ENCODE peak calls at places on chromosome 9, in four cellular contexts. M is A549, D is K562, A is HepG2. O is an unnamed sample.

GRCh38 chr9:104899759-104900247 is 28.2 kb downstream of the ABCA1 start:
- DNase-seq in A (peak; percentile 94), D (no peak), M (no peak), O (no peak)

GRCh38 chr9:89605181-89606048 is 603 bp downstream of the GADD45G start:
- DNase-seq in D (peak; percentile 17), M (peak; percentile 9), A (no peak), O (peak; percentile 42)

GRCh38 chr9:34540826-34541225 is 18.0 kb upstream of the ENHO start:
- DNase-seq in D (no peak), M (peak; percentile 45), A (no peak), O (peak; percentile 64)

GRCh38 chr9:93060746-93061259 is 2.3 kb downstream of the SUSD3 start:
- DNase-seq in D (peak; percentile 55), M (peak; percentile 49), A (no peak), O (no peak)

GRCh38 chr9:131839281-131840084 is 99.6 kb upstream of the RAPGEF1 start:
- DNase-seq in M (no peak), A (no peak), D (peak; percentile 27), O (no peak)

GRCh38 chr9:94685359-94685758 is 41.1 kb upstream of the AOPEP start:
- DNase-seq in M (no peak), D (no peak), A (no peak), O (no peak)

GRCh38 chr9:83280790-83281189 is 217.8 kb upstream of the RASEF start:
- DNase-seq in M (no peak), D (no peak), A (no peak), O (peak; percentile 28)

GRCh38 chr9:10876333-10876732 is 263.5 kb upstream of the PTPRD start:
- DNase-seq in D (no peak), M (no peak), A (no peak), O (peak; percentile 71)

GRCh38 chr9:134823623-134824022 is 57.0 kb upstream of the FCN2 start:
- DNase-seq in D (no peak), M (no peak), A (no peak), O (no peak)

GRCh38 chr9:121741198-121741918 is 89.9 kb downstream of the DAB2IP start:
- DNase-seq in A (no peak), M (no peak), D (no peak), O (peak; percentile 39)

GRCh38 chr9:119289740-119290139 is 79.5 kb downstream of the BRINP1 start:
- DNase-seq in M (peak; percentile 53), D (peak; percentile 22), A (peak; percentile 32), O (peak; percentile 26)

GRCh38 chr9:2461886-2462285 is 159.7 kb upstream of the VLDLR start:
- DNase-seq in M (no peak), A (no peak), D (no peak), O (no peak)

GRCh38 chr9:128940271-128940921 is 7.0 kb downstream of the DOLK start:
- DNase-seq in D (no peak), M (no peak), A (peak; percentile 18), O (peak; percentile 59)

DNA sequence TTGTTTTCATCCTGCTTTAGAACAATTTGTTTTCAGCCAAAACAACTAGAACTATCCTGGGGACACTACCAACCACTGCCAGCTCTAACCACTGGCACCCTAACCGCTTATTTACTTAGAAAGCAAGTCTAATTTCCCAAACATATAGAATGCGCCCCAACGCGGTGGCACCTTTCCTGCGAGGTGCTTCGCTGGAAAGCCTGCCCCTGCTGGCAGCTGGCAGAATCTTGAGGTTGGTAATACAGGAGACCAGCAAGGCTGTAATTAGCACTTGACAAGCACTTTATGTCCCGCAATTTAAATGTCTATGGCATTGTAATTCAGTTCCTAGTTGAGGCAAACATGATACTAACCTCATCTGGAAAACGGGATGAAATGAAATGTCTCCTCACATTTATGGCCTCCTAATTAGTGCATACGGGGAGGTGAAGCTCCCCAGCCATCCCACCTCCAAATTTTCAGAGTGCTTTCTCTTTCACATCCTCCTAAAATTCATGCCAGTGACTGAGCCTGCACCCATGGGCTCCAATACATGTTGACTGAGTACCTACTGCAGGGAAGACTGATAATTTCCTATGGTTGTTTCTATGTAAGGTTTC is 30.4 kb downstream of the GABBR2 start:
- DNase-seq in D (no peak), M (peak; percentile 20), A (no peak), O (peak; percentile 36)
- TF ChIP-seq MYC in D (no peak), M (no peak), A (no peak), O (no peak)

GRCh38 chr9:127206666-127207065 is 57.9 kb upstream of the GARNL3 start:
- DNase-seq in A (no peak), D (no peak), M (no peak), O (no peak)

GRCh38 chr9:127202461-127203139 is 62.0 kb upstream of the GARNL3 start:
- DNase-seq in M (no peak), D (no peak), A (no peak), O (no peak)

GRCh38 chr9:127203501-127204327 is 60.9 kb upstream of the GARNL3 start:
- DNase-seq in A (no peak), D (no peak), M (no peak), O (no peak)

GRCh38 chr9:127205952-127206351 is 58.6 kb upstream of the GARNL3 start:
- DNase-seq in D (no peak), M (no peak), A (no peak), O (no peak)

DNA sequence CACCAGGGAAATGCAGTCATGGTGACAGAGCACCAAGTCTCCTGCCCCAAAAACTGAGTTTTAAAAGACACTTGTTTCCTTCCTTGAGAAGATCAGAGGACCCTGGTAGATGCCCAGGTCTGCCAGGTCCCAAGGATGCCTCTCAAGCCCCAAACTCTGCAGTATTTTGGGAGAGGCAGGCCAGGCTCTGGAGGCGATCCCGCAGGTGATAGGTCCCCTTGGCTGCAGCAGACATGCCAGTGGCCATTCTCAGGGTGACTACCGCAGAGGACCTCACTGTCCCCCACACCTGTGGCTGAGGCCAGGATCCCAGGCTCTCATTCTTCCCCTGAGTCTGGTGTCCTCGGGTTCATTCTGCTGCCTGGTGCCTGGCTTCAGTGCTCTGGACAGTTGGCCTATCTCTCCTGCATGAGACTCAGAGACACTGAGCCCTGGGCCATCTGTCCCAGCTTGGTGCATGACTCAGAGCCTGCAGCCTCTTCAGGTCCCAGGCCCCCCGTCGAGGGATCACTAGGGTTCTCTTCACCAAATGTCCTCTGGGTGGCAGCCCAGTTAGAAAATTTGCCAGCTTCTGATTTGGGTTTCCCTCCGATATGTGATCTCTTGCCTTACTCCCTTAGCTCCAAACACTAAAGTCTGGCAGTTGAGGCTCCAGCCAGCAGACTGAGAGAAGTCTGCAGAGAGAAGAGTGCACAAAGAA is 59.7 kb upstream of the GARNL3 start:
- DNase-seq in A (peak; percentile 31), D (peak; percentile 56), M (peak; percentile 39), O (no peak)
- TF ChIP-seq JUN in A (no peak), D (no peak), M (no peak), O (no peak)

GRCh38 chr9:133429641-133430161 is 7.5 kb downstream of the ADAMTS13 start:
- DNase-seq in M (peak; percentile 60), D (peak; percentile 72), A (peak; percentile 21), O (peak; percentile 8)
- TF ChIP-seq MYC in M (no peak), D (no peak), A (no peak), O (no peak)

GRCh38 chr9:5231212-5231611 is at the start of gene INSL4:
- DNase-seq in A (no peak), D (no peak), M (peak; percentile 93), O (no peak)

GRCh38 chr9:5230554-5230953 is 665 bp upstream of the INSL4 start:
- DNase-seq in M (peak; percentile 78), A (no peak), D (no peak), O (no peak)
- TF ChIP-seq JUN in M (no peak), A (no peak), D (no peak), O (no peak)

DNA sequence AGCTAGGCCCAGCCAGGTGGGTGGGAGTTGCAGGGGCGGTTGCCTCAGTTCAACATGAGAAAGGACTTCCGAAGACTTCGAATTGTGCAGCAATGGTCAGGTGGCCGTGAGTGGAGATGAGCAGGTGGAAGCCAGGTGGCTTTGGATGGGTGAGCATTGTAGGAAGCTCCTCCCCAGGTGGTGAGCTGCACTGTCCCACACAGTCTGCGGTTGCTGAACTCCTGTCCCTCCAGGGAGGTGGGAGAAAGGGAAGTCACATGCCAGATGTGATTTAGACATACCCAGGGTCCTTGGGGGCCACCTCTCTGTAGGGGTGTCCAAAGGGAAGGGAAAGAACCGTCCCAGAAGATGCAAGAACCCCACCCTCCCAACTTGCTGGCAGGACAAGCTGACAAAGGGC is 30.4 kb downstream of the COL15A1 start:
- DNase-seq in A (no peak), M (no peak), D (no peak), O (no peak)
- TF ChIP-seq MYC in A (no peak), M (no peak), D (no peak), O (no peak)

GRCh38 chr9:136107155-136107952 is 11.3 kb downstream of the TMEM250 start:
- DNase-seq in M (no peak), D (peak; percentile 74), A (no peak), O (no peak)
- TF ChIP-seq JUN in M (no peak), D (no peak), A (no peak), O (no peak)

O was measured in endothelial cell of umbilical vein.